ENCODE peak calls at places on chromosomes 11 and 22, in eight cellular contexts. One of them, this sample, is unnamed. For H3K4me1, the result is how much of the 10 kb centered on the place peaks cover.

GRCh38 chr11:1948389-1948788 is 1.3 kb downstream of the MRPL23 start:
- DNase-seq in psoas muscle: peak
- DNase-seq in esophagus squamous epithelium: no peak
- DNase-seq in mammary epithelial cell: no peak
- DNase-seq in spleen: peak
- DNase-seq in iPS DF 6.9: no peak
- DNase-seq in CD8-positive, alpha-beta T cell: no peak
- DNase-seq in PC-9: no peak
- DNase-seq in this sample: no peak

GRCh38 chr11:119481021-119481666 is 58.2 kb upstream of the THY1 start:
- DNase-seq in psoas muscle: peak
- DNase-seq in esophagus squamous epithelium: no peak
- DNase-seq in mammary epithelial cell: peak
- DNase-seq in spleen: peak
- DNase-seq in iPS DF 6.9: no peak
- DNase-seq in CD8-positive, alpha-beta T cell: peak
- DNase-seq in PC-9: peak
- DNase-seq in this sample: peak

GRCh38 chr11:48063424-48063978 is 83.1 kb downstream of the PTPRJ start:
- DNase-seq in psoas muscle: no peak
- DNase-seq in esophagus squamous epithelium: no peak
- DNase-seq in mammary epithelial cell: peak
- DNase-seq in spleen: no peak
- DNase-seq in iPS DF 6.9: no peak
- DNase-seq in CD8-positive, alpha-beta T cell: no peak
- DNase-seq in PC-9: peak
- DNase-seq in this sample: no peak

GRCh38 chr22:33474587-33474986 is 416.4 kb upstream of the SYN3 start:
- DNase-seq in psoas muscle: no peak
- DNase-seq in esophagus squamous epithelium: no peak
- DNase-seq in mammary epithelial cell: no peak
- DNase-seq in spleen: no peak
- DNase-seq in iPS DF 6.9: no peak
- DNase-seq in CD8-positive, alpha-beta T cell: no peak
- DNase-seq in PC-9: no peak
- DNase-seq in this sample: no peak

GRCh38 chr11:44619931-44620725 is 54.7 kb downstream of the CD82 start:
- DNase-seq in psoas muscle: no peak
- DNase-seq in esophagus squamous epithelium: no peak
- DNase-seq in mammary epithelial cell: no peak
- DNase-seq in spleen: peak
- DNase-seq in iPS DF 6.9: no peak
- DNase-seq in CD8-positive, alpha-beta T cell: no peak
- DNase-seq in PC-9: no peak
- DNase-seq in this sample: peak

GRCh38 chr11:22510741-22511140 is 114.9 kb downstream of the FANCF start:
- DNase-seq in psoas muscle: no peak
- DNase-seq in esophagus squamous epithelium: no peak
- DNase-seq in mammary epithelial cell: peak
- DNase-seq in spleen: no peak
- DNase-seq in iPS DF 6.9: no peak
- DNase-seq in CD8-positive, alpha-beta T cell: no peak
- DNase-seq in PC-9: peak
- DNase-seq in this sample: no peak

GRCh38 chr11:92979176-92979575 is 9.7 kb downstream of the MTNR1B start:
- DNase-seq in psoas muscle: no peak
- DNase-seq in esophagus squamous epithelium: no peak
- DNase-seq in mammary epithelial cell: peak
- DNase-seq in spleen: no peak
- DNase-seq in iPS DF 6.9: no peak
- DNase-seq in CD8-positive, alpha-beta T cell: no peak
- DNase-seq in PC-9: no peak
- DNase-seq in this sample: no peak

GRCh38 chr11:128525411-128526243 is 61.7 kb downstream of the ETS1 start:
- DNase-seq in psoas muscle: no peak
- DNase-seq in esophagus squamous epithelium: no peak
- DNase-seq in mammary epithelial cell: peak
- DNase-seq in spleen: no peak
- DNase-seq in iPS DF 6.9: no peak
- DNase-seq in CD8-positive, alpha-beta T cell: no peak
- DNase-seq in PC-9: peak
- DNase-seq in this sample: no peak

GRCh38 chr11:111064118-111064517 is 181.4 kb upstream of the POU2AF2 start:
- DNase-seq in psoas muscle: no peak
- DNase-seq in esophagus squamous epithelium: no peak
- DNase-seq in mammary epithelial cell: no peak
- DNase-seq in spleen: no peak
- DNase-seq in iPS DF 6.9: no peak
- DNase-seq in CD8-positive, alpha-beta T cell: no peak
- DNase-seq in PC-9: no peak
- DNase-seq in this sample: no peak

GRCh38 chr11:69463181-69463891 is 18.1 kb upstream of the LINC01488 start:
- DNase-seq in psoas muscle: peak
- DNase-seq in esophagus squamous epithelium: no peak
- DNase-seq in mammary epithelial cell: no peak
- DNase-seq in spleen: peak
- DNase-seq in iPS DF 6.9: no peak
- DNase-seq in CD8-positive, alpha-beta T cell: no peak
- DNase-seq in PC-9: no peak
- DNase-seq in this sample: no peak
- H3K4me1 ChIP-seq in psoas muscle: under half
- H3K4me1 ChIP-seq in esophagus squamous epithelium: half or more
- H3K4me1 ChIP-seq in mammary epithelial cell: under half
- H3K4me1 ChIP-seq in spleen: under half
- H3K4me1 ChIP-seq in iPS DF 6.9: under half
- H3K4me1 ChIP-seq in CD8-positive, alpha-beta T cell: under half
- H3K4me1 ChIP-seq in PC-9: under half
- H3K4me1 ChIP-seq in this sample: under half

GRCh38 chr11:64073542-64073941 is 37.8 kb downstream of the FLRT1 start:
- DNase-seq in psoas muscle: no peak
- DNase-seq in esophagus squamous epithelium: no peak
- DNase-seq in mammary epithelial cell: no peak
- DNase-seq in spleen: no peak
- DNase-seq in iPS DF 6.9: no peak
- DNase-seq in CD8-positive, alpha-beta T cell: no peak
- DNase-seq in PC-9: no peak
- DNase-seq in this sample: no peak

GRCh38 chr11:64072403-64072802 is 36.7 kb downstream of the FLRT1 start:
- DNase-seq in psoas muscle: no peak
- DNase-seq in esophagus squamous epithelium: no peak
- DNase-seq in mammary epithelial cell: no peak
- DNase-seq in spleen: no peak
- DNase-seq in iPS DF 6.9: no peak
- DNase-seq in CD8-positive, alpha-beta T cell: no peak
- DNase-seq in PC-9: no peak
- DNase-seq in this sample: no peak

GRCh38 chr11:64071849-64072248 is 36.1 kb downstream of the FLRT1 start:
- DNase-seq in psoas muscle: no peak
- DNase-seq in esophagus squamous epithelium: no peak
- DNase-seq in mammary epithelial cell: no peak
- DNase-seq in spleen: no peak
- DNase-seq in iPS DF 6.9: no peak
- DNase-seq in CD8-positive, alpha-beta T cell: no peak
- DNase-seq in PC-9: no peak
- DNase-seq in this sample: no peak

GRCh38 chr11:64072871-64073270 is 37.1 kb downstream of the FLRT1 start:
- DNase-seq in psoas muscle: no peak
- DNase-seq in esophagus squamous epithelium: no peak
- DNase-seq in mammary epithelial cell: no peak
- DNase-seq in spleen: no peak
- DNase-seq in iPS DF 6.9: no peak
- DNase-seq in CD8-positive, alpha-beta T cell: no peak
- DNase-seq in PC-9: no peak
- DNase-seq in this sample: no peak

GRCh38 chr11:64074239-64074638 is 38.5 kb downstream of the FLRT1 start:
- DNase-seq in psoas muscle: no peak
- DNase-seq in esophagus squamous epithelium: no peak
- DNase-seq in mammary epithelial cell: peak
- DNase-seq in spleen: no peak
- DNase-seq in iPS DF 6.9: no peak
- DNase-seq in CD8-positive, alpha-beta T cell: no peak
- DNase-seq in PC-9: no peak
- DNase-seq in this sample: no peak
- H3K4me1 ChIP-seq in psoas muscle: half or more
- H3K4me1 ChIP-seq in esophagus squamous epithelium: under half
- H3K4me1 ChIP-seq in mammary epithelial cell: under half
- H3K4me1 ChIP-seq in spleen: under half
- H3K4me1 ChIP-seq in iPS DF 6.9: under half
- H3K4me1 ChIP-seq in CD8-positive, alpha-beta T cell: under half
- H3K4me1 ChIP-seq in PC-9: under half
- H3K4me1 ChIP-seq in this sample: under half

GRCh38 chr11:94544582-94544831 is 786 bp downstream of the FUT4 start:
- DNase-seq in psoas muscle: no peak
- DNase-seq in esophagus squamous epithelium: no peak
- DNase-seq in mammary epithelial cell: no peak
- DNase-seq in spleen: no peak
- DNase-seq in iPS DF 6.9: no peak
- DNase-seq in CD8-positive, alpha-beta T cell: no peak
- DNase-seq in PC-9: no peak
- DNase-seq in this sample: no peak

GRCh38 chr11:94549166-94549565 is 5.4 kb downstream of the FUT4 start:
- DNase-seq in psoas muscle: no peak
- DNase-seq in esophagus squamous epithelium: no peak
- DNase-seq in mammary epithelial cell: no peak
- DNase-seq in spleen: no peak
- DNase-seq in iPS DF 6.9: no peak
- DNase-seq in CD8-positive, alpha-beta T cell: no peak
- DNase-seq in PC-9: no peak
- DNase-seq in this sample: no peak

GRCh38 chr11:94545641-94546470 is 2.1 kb downstream of the FUT4 start:
- DNase-seq in psoas muscle: no peak
- DNase-seq in esophagus squamous epithelium: no peak
- DNase-seq in mammary epithelial cell: no peak
- DNase-seq in spleen: no peak
- DNase-seq in iPS DF 6.9: no peak
- DNase-seq in CD8-positive, alpha-beta T cell: no peak
- DNase-seq in PC-9: no peak
- DNase-seq in this sample: no peak

GRCh38 chr11:94544832-94545640 is 1.3 kb downstream of the FUT4 start:
- DNase-seq in psoas muscle: peak
- DNase-seq in esophagus squamous epithelium: no peak
- DNase-seq in mammary epithelial cell: no peak
- DNase-seq in spleen: peak
- DNase-seq in iPS DF 6.9: no peak
- DNase-seq in CD8-positive, alpha-beta T cell: no peak
- DNase-seq in PC-9: no peak
- DNase-seq in this sample: peak

GRCh38 chr11:94546886-94547285 is 3.2 kb downstream of the FUT4 start:
- DNase-seq in psoas muscle: no peak
- DNase-seq in esophagus squamous epithelium: no peak
- DNase-seq in mammary epithelial cell: peak
- DNase-seq in spleen: no peak
- DNase-seq in iPS DF 6.9: no peak
- DNase-seq in CD8-positive, alpha-beta T cell: no peak
- DNase-seq in PC-9: no peak
- DNase-seq in this sample: peak
- H3K4me1 ChIP-seq in psoas muscle: under half
- H3K4me1 ChIP-seq in esophagus squamous epithelium: half or more
- H3K4me1 ChIP-seq in mammary epithelial cell: under half
- H3K4me1 ChIP-seq in spleen: half or more
- H3K4me1 ChIP-seq in iPS DF 6.9: under half
- H3K4me1 ChIP-seq in CD8-positive, alpha-beta T cell: under half
- H3K4me1 ChIP-seq in PC-9: under half
- H3K4me1 ChIP-seq in this sample: under half

DNA sequence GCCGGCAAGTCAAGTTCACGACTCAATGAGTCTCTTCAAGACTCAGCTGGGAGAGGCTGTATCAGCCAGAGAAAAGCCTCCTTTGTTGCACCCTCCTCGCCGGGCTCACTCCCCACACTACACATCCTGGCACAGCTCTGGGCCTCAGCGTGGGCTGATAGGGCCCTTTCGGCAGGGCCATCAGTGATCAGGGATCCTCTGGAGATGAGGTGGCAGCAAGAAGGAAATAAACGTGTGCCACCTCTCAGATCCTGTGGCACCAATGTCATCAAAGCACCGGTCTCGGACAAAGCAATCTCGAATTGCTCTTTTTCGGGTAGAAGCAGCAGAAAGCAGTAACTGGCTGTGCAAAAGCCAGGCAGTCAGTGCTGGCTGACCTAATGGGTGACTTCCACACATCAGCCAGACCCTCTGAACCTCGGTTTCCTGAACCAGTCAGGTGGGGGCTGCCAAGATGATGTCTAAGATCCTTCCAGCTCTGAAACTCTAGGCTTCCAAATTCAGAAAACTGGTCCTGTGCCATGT is 2.1 kb downstream of the EHD1 start:
- DNase-seq in psoas muscle: no peak
- DNase-seq in esophagus squamous epithelium: no peak
- DNase-seq in mammary epithelial cell: no peak
- DNase-seq in spleen: peak
- DNase-seq in iPS DF 6.9: no peak
- DNase-seq in CD8-positive, alpha-beta T cell: no peak
- DNase-seq in PC-9: no peak
- DNase-seq in this sample: no peak
- H3K4me1 ChIP-seq in psoas muscle: half or more
- H3K4me1 ChIP-seq in esophagus squamous epithelium: half or more
- H3K4me1 ChIP-seq in mammary epithelial cell: under half
- H3K4me1 ChIP-seq in spleen: half or more
- H3K4me1 ChIP-seq in iPS DF 6.9: under half
- H3K4me1 ChIP-seq in CD8-positive, alpha-beta T cell: half or more
- H3K4me1 ChIP-seq in PC-9: under half
- H3K4me1 ChIP-seq in this sample: under half

GRCh38 chr11:72634016-72634415 is 40.2 kb downstream of the PDE2A start:
- DNase-seq in psoas muscle: no peak
- DNase-seq in esophagus squamous epithelium: no peak
- DNase-seq in mammary epithelial cell: no peak
- DNase-seq in spleen: no peak
- DNase-seq in iPS DF 6.9: no peak
- DNase-seq in CD8-positive, alpha-beta T cell: no peak
- DNase-seq in PC-9: no peak
- DNase-seq in this sample: no peak
- H3K4me1 ChIP-seq in psoas muscle: under half
- H3K4me1 ChIP-seq in esophagus squamous epithelium: half or more
- H3K4me1 ChIP-seq in mammary epithelial cell: under half
- H3K4me1 ChIP-seq in spleen: half or more
- H3K4me1 ChIP-seq in iPS DF 6.9: under half
- H3K4me1 ChIP-seq in CD8-positive, alpha-beta T cell: under half
- H3K4me1 ChIP-seq in PC-9: half or more
- H3K4me1 ChIP-seq in this sample: under half

DNA sequence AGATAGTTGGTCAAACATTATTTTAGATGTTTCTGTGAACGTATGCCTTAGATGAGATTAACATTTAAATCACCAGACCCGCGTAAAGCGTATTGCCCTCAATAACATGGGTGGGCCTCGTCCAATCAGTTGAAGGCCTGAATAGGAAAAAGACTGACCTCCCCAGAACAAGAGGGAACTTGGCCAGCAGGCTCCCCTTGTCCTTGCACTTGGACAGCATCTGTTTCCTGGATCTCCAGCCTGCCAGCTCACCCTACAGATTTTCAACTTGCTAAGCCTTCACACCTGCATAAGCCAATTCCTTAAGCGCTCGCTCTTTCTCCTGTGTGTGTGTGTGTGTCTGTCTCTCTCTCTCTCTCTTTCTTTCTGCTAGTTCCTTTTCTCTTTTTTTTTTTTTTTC is 8.2 kb downstream of the TOM1 start:
- DNase-seq in psoas muscle: no peak
- DNase-seq in esophagus squamous epithelium: no peak
- DNase-seq in mammary epithelial cell: no peak
- DNase-seq in spleen: peak
- DNase-seq in iPS DF 6.9: no peak
- DNase-seq in CD8-positive, alpha-beta T cell: no peak
- DNase-seq in PC-9: no peak
- DNase-seq in this sample: no peak
- H3K4me1 ChIP-seq in psoas muscle: half or more
- H3K4me1 ChIP-seq in esophagus squamous epithelium: half or more
- H3K4me1 ChIP-seq in mammary epithelial cell: under half
- H3K4me1 ChIP-seq in spleen: half or more
- H3K4me1 ChIP-seq in iPS DF 6.9: under half
- H3K4me1 ChIP-seq in CD8-positive, alpha-beta T cell: under half
- H3K4me1 ChIP-seq in PC-9: half or more
- H3K4me1 ChIP-seq in this sample: under half